ENCODE peak calls at places on chromosomes 7 and 10, in seven cellular contexts. Z is DMS79 treated with DMSO at 0.1 percent for 48 hours; R is stimulated activated CD4-positive, alpha-beta T cell treated with anti-CD3 and anti-CD28 coated beads, Interleukin-4, amount 100 ng/mL, for 48 hours; S is activated T-helper 1 cell treated with Interleukin-2 at 50 U/mL for 16 hours; P is skeletal muscle cell; B is substantia nigra; T is A549. Y is an unnamed sample.
A peak's percentile ranks its signal among the peaks of the same experiment; 100 is the strongest.

GRCh38 chr7:4792537-4793126 is 17.2 kb downstream of the AP5Z1 start:
- DNase-seq in R (no peak), B (no peak), Z (no peak), P (no peak), S (no peak), T (no peak), Y (no peak)

GRCh38 chr10:28996345-28996744 is 292.5 kb upstream of the LYZL1 start:
- DNase-seq in B (no peak), R (no peak), S (no peak), Z (no peak), P (no peak), T (no peak), Y (no peak)

GRCh38 chr10:42954776-42955492 is 121.9 kb upstream of the RET start:
- DNase-seq in P (no peak), S (no peak), Z (no peak), R (no peak), T (no peak), B (no peak), Y (no peak)

GRCh38 chr7:26420600-26420999 is 128.9 kb downstream of the SNX10 start:
- DNase-seq in B (no peak), T (no peak), P (no peak), R (no peak), Z (no peak), S (no peak), Y (no peak)

GRCh38 chr7:155333346-155334234 is 35.9 kb downstream of the INSIG1 start:
- DNase-seq in R (no peak), S (no peak), Z (peak; percentile 7), B (no peak), T (no peak), P (no peak), Y (no peak)

GRCh38 chr10:14586901-14587300 is 187.8 kb downstream of the FAM107B start:
- DNase-seq in P (no peak), Z (no peak), B (no peak), S (peak; percentile 47), R (no peak), T (no peak), Y (no peak)

GRCh38 chr10:119025776-119026175 is 3.7 kb upstream of the NANOS1 start:
- DNase-seq in T (no peak), Z (peak; percentile 57), S (no peak), B (no peak), R (no peak), P (no peak), Y (no peak)

GRCh38 chr10:122590158-122590557 is 29.6 kb downstream of the DMBT1 start:
- DNase-seq in P (no peak), B (no peak), S (no peak), R (no peak), Z (peak; percentile 11), T (no peak), Y (no peak)

GRCh38 chr10:118596426-118597124 is 1.1 kb upstream of the PRLHR start:
- DNase-seq in B (no peak), S (no peak), T (no peak), R (no peak), Z (peak; percentile 26), P (no peak), Y (no peak)

GRCh38 chr10:21801609-21802008 is 201.9 kb downstream of the DNAJC1 start:
- DNase-seq in Z (no peak), T (no peak), S (no peak), B (no peak), P (no peak), R (no peak), Y (no peak)

GRCh38 chr10:123685260-123685659 is 19.1 kb downstream of the GPR26 start:
- DNase-seq in Z (no peak), B (no peak), T (no peak), S (no peak), R (no peak), P (no peak), Y (no peak)

GRCh38 chr7:137109966-137110930 is 233.3 kb downstream of the PTN start:
- DNase-seq in P (no peak), B (no peak), S (no peak), R (no peak), Z (no peak), T (no peak), Y (no peak)

GRCh38 chr10:132845041-132845551 is 59.1 kb upstream of the NKX6-2 start:
- DNase-seq in R (no peak), P (no peak), Z (no peak), B (no peak), T (no peak), S (no peak), Y (no peak)

GRCh38 chr10:61452655-61453641 is at the start of gene TMEM26:
- DNase-seq in Z (no peak), P (no peak), T (peak; percentile 31), R (no peak), S (no peak), B (peak; percentile 27), Y (no peak)

GRCh38 chr10:34116220-34116623 is 698.9 kb downstream of the PARD3 start:
- DNase-seq in T (no peak), B (no peak), P (no peak), R (no peak), Z (peak; percentile 5), S (no peak), Y (no peak)

GRCh38 chr10:71143610-71144009 is 68.8 kb upstream of the UNC5B start:
- DNase-seq in T (no peak), R (no peak), B (no peak), S (no peak), P (no peak), Z (no peak), Y (no peak)

GRCh38 chr10:20768849-20769248 is 128.3 kb downstream of the NEBL start:
- DNase-seq in P (no peak), Z (no peak), T (no peak), S (no peak), R (no peak), B (no peak), Y (no peak)

GRCh38 chr10:17278607-17279240 is 50.7 kb downstream of the VIM start:
- DNase-seq in P (no peak), Z (no peak), B (no peak), S (no peak), R (no peak), T (no peak), Y (no peak)

GRCh38 chr7:150446288-150446938 is 4.0 kb upstream of the GIMAP8 start:
- DNase-seq in B (no peak), P (no peak), Z (no peak), S (no peak), T (no peak), R (no peak), Y (no peak)

GRCh38 chr10:739403-739802 is 49.9 kb upstream of the DIP2C start:
- DNase-seq in T (no peak), P (no peak), B (no peak), S (no peak), Z (no peak), R (no peak), Y (no peak)

GRCh38 chr7:150778014-150778737 is 22.0 kb downstream of the TMEM176B start:
- DNase-seq in S (no peak), B (no peak), P (no peak), T (no peak), Z (no peak), R (no peak), Y (no peak)

GRCh38 chr10:964988-965417 is 23.2 kb upstream of the GTPBP4 start:
- DNase-seq in T (no peak), P (no peak), R (no peak), Z (no peak), B (no peak), S (no peak), Y (no peak)